ENCODE peak calls at places on chromosomes 13 and 19, in five cellular contexts. V, L, F, K and D are unnamed samples.

GRCh38 chr19:21568816-21569496 is 63.6 kb downstream of the ZNF429 start:
- DNase-seq in V (peak; percentile 82), L (peak; percentile 39), F (peak; percentile 81), K (no peak), D (no peak)

GRCh38 chr19:32748497-32748896 is 28.9 kb downstream of the TDRD12 start:
- DNase-seq in V (no peak), L (no peak), F (no peak), K (no peak), D (no peak)

GRCh38 chr19:39996218-39996810 is 546 bp upstream of the ZNF546 start:
- DNase-seq in V (no peak), L (no peak), F (no peak), K (no peak), D (no peak)

GRCh38 chr19:11435833-11436313 is 438 bp downstream of the PRKCSH start:
- DNase-seq in V (no peak), L (no peak), F (no peak), K (no peak), D (no peak)

GRCh38 chr19:35133826-35134225 is 1.0 kb downstream of the LGI4 start:
- DNase-seq in V (no peak), L (no peak), F (no peak), K (no peak), D (no peak)

GRCh38 chr13:23212621-23213020 is 31.8 kb downstream of the SGCG start:
- DNase-seq in V (no peak), L (no peak), F (no peak), K (no peak), D (no peak)

GRCh38 chr13:112066624-112067004 is 335 bp upstream of the SOX1 start:
- DNase-seq in V (peak; percentile 54), L (no peak), F (peak; percentile 38), K (peak; percentile 91), D (no peak)

GRCh38 chr13:24097667-24098066 is 62.9 kb upstream of the SPATA13 start:
- DNase-seq in V (no peak), L (no peak), F (no peak), K (no peak), D (no peak)

GRCh38 chr19:3034845-3035541 is 5.9 kb upstream of the TLE2 start:
- DNase-seq in V (peak; percentile 60), L (no peak), F (peak; percentile 37), K (no peak), D (no peak)

GRCh38 chr13:57630661-57631606 is 610 bp upstream of the PCDH17 start:
- DNase-seq in V (no peak), L (no peak), F (no peak), K (peak; percentile 35), D (no peak)

GRCh38 chr13:77717508-77717907 is 20.0 kb downstream of the SLAIN1 start:
- DNase-seq in V (no peak), L (no peak), F (no peak), K (no peak), D (no peak)

GRCh38 chr19:8461376-8461775 is 16.6 kb downstream of the HNRNPM start:
- DNase-seq in V (no peak), L (no peak), F (no peak), K (no peak), D (no peak)

GRCh38 chr13:26861951-26862350 is 101.4 kb upstream of the GPR12 start:
- DNase-seq in V (no peak), L (no peak), F (no peak), K (no peak), D (no peak)

GRCh38 chr13:102905905-102906304 is 60.1 kb downstream of the ERCC5 start:
- DNase-seq in V (no peak), L (no peak), F (no peak), K (no peak), D (no peak)

GRCh38 chr13:37173214-37173613 is 67.8 kb upstream of the CSNK1A1L start:
- DNase-seq in V (no peak), L (no peak), F (no peak), K (no peak), D (no peak)

GRCh38 chr19:39282021-39282420 is 13.8 kb downstream of the IFNL2 start:
- DNase-seq in V (no peak), L (no peak), F (no peak), K (no peak), D (no peak)

GRCh38 chr19:38868551-38868950 is 9.5 kb downstream of the RINL start:
- DNase-seq in V (no peak), L (no peak), F (no peak), K (no peak), D (no peak)

GRCh38 chr19:9808855-9809646 is 9.8 kb downstream of the FBXL12 start:
- DNase-seq in V (no peak), L (no peak), F (no peak), K (no peak), D (no peak)

GRCh38 chr19:54188224-54188871 is 1.0 kb downstream of the MBOAT7 start:
- DNase-seq in V (peak; percentile 50), L (no peak), F (no peak), K (peak; percentile 34), D (no peak)

GRCh38 chr13:51502206-51502651 is 49.4 kb upstream of the INTS6 start:
- DNase-seq in V (no peak), L (no peak), F (no peak), K (no peak), D (no peak)

GRCh38 chr19:36006955-36007354 is 1.7 kb downstream of the SYNE4 start:
- DNase-seq in V (no peak), L (no peak), F (no peak), K (no peak), D (no peak)

GRCh38 chr13:72959643-72960042 is 99.2 kb upstream of the KLF5 start:
- DNase-seq in V (no peak), L (no peak), F (no peak), K (no peak), D (no peak)

GRCh38 chr19:7771072-7771471 is 8.0 kb downstream of the CLEC4M start:
- DNase-seq in V (no peak), L (no peak), F (no peak), K (no peak), D (no peak)

GRCh38 chr13:96141032-96141431 is 51.1 kb downstream of the HS6ST3 start:
- DNase-seq in V (no peak), L (no peak), F (no peak), K (no peak), D (no peak)

GRCh38 chr19:17282488-17283256 is 971 bp downstream of the ANKLE1 start:
- DNase-seq in V (peak; percentile 90), L (no peak), F (peak; percentile 83), K (peak; percentile 92), D (peak; percentile 86)

GRCh38 chr19:5913739-5914357 is at the start of gene CAPS:
- DNase-seq in V (peak; percentile 88), L (no peak), F (peak; percentile 56), K (no peak), D (no peak)

GRCh38 chr19:49763230-49763629 is at the start of gene TSKS:
- DNase-seq in V (no peak), L (no peak), F (no peak), K (no peak), D (no peak)

GRCh38 chr13:66367356-66367755 is 862.8 kb downstream of the PCDH9 start:
- DNase-seq in V (no peak), L (no peak), F (no peak), K (no peak), D (no peak)

GRCh38 chr13:23322353-23323336 is 110.9 kb downstream of the SACS start:
- DNase-seq in V (no peak), L (no peak), F (no peak), K (no peak), D (no peak)

GRCh38 chr19:30361107-30361447 is 11.1 kb upstream of the ZNF536 start:
- DNase-seq in V (no peak), L (no peak), F (no peak), K (no peak), D (no peak)

GRCh38 chr19:15419413-15420025 is 731 bp upstream of the AKAP8L start:
- DNase-seq in V (no peak), L (no peak), F (no peak), K (no peak), D (no peak)

GRCh38 chr13:96822900-96823299 is 171.4 kb downstream of the OXGR1 start:
- DNase-seq in V (no peak), L (no peak), F (no peak), K (peak; percentile 65), D (no peak)

GRCh38 chr13:104466016-104466415 is 1399.8 kb upstream of the SLC10A2 start:
- DNase-seq in V (no peak), L (no peak), F (no peak), K (no peak), D (no peak)

GRCh38 chr13:46311217-46311616 is 75.8 kb downstream of the RUBCNL start:
- DNase-seq in V (no peak), L (no peak), F (no peak), K (no peak), D (no peak)

GRCh38 chr13:28719227-28719562 is 425 bp upstream of the SLC46A3 start:
- DNase-seq in V (no peak), L (no peak), F (no peak), K (no peak), D (no peak)

GRCh38 chr13:73984201-73984600 is 150.0 kb downstream of the KLF12 start:
- DNase-seq in V (no peak), L (no peak), F (no peak), K (no peak), D (no peak)
- TF ChIP-seq CTCF in V (no peak), L (no peak), F (no peak), K (no peak), D (no peak)

DNA sequence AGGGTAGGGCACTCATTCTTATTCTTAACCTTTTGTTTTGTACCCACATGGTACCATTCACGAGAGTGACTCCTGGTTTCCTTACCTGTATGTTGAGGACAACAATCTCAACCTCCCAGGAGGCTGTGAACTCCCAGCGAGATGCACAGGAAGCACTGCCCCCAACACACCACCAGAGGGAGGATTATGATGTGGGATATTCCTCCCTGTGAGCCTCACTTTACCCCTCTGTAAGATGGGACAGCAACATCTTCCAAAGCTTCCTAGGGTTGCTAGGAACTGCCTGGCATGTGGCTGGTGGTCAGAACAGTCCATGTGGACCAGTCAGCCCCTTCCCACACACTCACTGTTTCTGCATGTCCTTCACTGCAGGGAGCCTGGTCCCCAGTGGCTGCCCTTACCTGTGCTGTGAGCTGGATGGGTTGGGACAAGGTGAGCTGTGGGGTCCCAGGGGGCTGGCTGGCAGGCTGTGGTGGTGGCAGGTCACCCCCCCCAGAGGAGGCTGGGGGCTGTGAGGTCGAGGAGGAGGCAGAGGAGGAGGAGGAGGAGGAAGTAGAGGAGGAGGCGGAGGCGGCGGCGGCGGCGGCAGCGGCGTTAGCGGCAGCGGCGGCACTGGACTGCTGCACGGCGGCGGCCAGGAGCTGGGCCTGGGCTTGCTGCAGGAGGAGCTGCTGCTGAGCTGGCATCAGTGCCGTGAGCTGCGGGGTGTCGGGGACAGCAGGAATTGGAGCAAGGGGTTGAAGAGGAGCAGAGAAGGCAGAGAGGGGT is 15.8 kb downstream of the POU2F2 start:
- DNase-seq in V (no peak), L (no peak), F (no peak), K (no peak), D (no peak)
- TF ChIP-seq CTCF in V (no peak), L (no peak), F (no peak), K (peak; percentile 43), D (peak; percentile 14)

DNA sequence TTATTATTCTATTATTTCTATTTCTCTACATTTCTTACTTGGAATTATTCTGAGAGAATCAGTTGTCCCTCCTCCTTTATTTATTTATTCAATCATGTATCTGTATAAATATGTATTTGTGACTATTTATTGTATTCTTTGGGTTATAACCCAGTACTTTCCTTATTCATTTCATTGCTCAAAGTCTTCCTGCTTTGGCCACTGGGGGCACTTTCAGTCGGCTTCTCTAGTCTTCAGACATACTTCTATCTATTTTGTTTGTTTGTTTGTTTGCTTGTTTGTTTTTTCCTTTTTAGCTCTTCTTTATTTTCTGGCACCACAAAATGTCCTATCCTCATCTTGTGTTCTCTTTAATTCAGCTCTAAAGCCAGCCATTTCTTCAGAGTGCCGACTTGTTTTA is 260.4 kb downstream of the NALCN start:
- DNase-seq in V (no peak), L (no peak), F (no peak), K (no peak), D (no peak)
- TF ChIP-seq CTCF in V (peak; percentile 22), L (peak; percentile 27), F (no peak), K (peak; percentile 74), D (peak; percentile 56)

GRCh38 chr13:44373601-44374347 is at the start of gene SERP2:
- DNase-seq in V (no peak), L (no peak), F (peak; percentile 33), K (peak; percentile 90), D (peak; percentile 33)
- TF ChIP-seq CTCF in V (no peak), L (no peak), F (no peak), K (no peak), D (no peak)